ENCODE peak calls at places on chromosomes 4 and X, in ten cellular contexts. J is T follicular helper cell, R is lower lobe of right lung, G is substantia nigra, Z is SHP77, C is EH, W is left colon, M is NCI-H69, D is cardiac fibroblast, T is NCI-H226. X is an unnamed sample.

GRCh38 chr4:26298198-26298950 is 22.4 kb upstream of the RBPJ start:
- DNase-seq in G (no peak), C (peak), Z (no peak), R (no peak), W (no peak), T (no peak), D (peak), J (no peak), M (peak), X (no peak)

GRCh38 chrX:133294126-133294525 is 76.0 kb upstream of the TFDP3 start:
- DNase-seq in M (no peak), Z (no peak), W (no peak), R (no peak), D (no peak), T (no peak), C (peak), J (no peak), G (no peak), X (no peak)

GRCh38 chr4:7903686-7904085 is 36.0 kb downstream of the AFAP1 start:
- DNase-seq in Z (no peak), D (peak), J (no peak), T (no peak), W (no peak), R (no peak), G (no peak), M (peak), C (peak), X (no peak)

GRCh38 chrX:10922158-10922557 is 189.0 kb upstream of the HCCS start:
- DNase-seq in J (no peak), R (no peak), C (peak), M (no peak), T (peak), D (peak), W (no peak), G (no peak), Z (no peak), X (no peak)

GRCh38 chrX:115616943-115617563 is 56.1 kb downstream of the PLS3 start:
- DNase-seq in R (no peak), C (peak), D (peak), J (no peak), G (no peak), Z (no peak), T (peak), W (no peak), M (peak), X (no peak)

GRCh38 chrX:2318371-2318770 is 182.4 kb downstream of the DHRSX start:
- DNase-seq in D (no peak), T (no peak), G (no peak), C (no peak), J (no peak), R (no peak), M (no peak), Z (no peak), W (no peak), X (no peak)

GRCh38 chr4:87011340-87012034 is 76.7 kb downstream of the AFF1 start:
- DNase-seq in W (no peak), T (peak), G (no peak), C (peak), D (peak), Z (no peak), R (no peak), J (no peak), M (peak), X (no peak)

GRCh38 chr4:117093581-117093980 is 8.2 kb upstream of the TRAM1L1 start:
- DNase-seq in R (no peak), T (no peak), Z (no peak), J (no peak), C (peak), W (no peak), D (no peak), G (no peak), M (no peak), X (no peak)

GRCh38 chr4:25253072-25253447 is 19.2 kb downstream of the PI4K2B start:
- DNase-seq in C (peak), W (no peak), M (no peak), R (no peak), J (no peak), Z (no peak), T (no peak), D (peak), G (no peak), X (no peak)

GRCh38 chrX:120207009-120207610 is 43.5 kb upstream of the ZBTB33 start:
- DNase-seq in D (no peak), J (no peak), C (no peak), M (peak), Z (no peak), W (no peak), G (no peak), R (no peak), T (no peak), X (no peak)

GRCh38 chr4:61200195-61200990 is at the start of gene ADGRL3:
- DNase-seq in M (peak), G (peak), T (no peak), W (peak), D (peak), J (no peak), R (peak), Z (peak), C (peak), X (peak)

GRCh38 chrX:151754641-151755215 is 20.2 kb downstream of the CNGA2 start:
- DNase-seq in D (peak), Z (no peak), M (no peak), W (no peak), R (no peak), J (no peak), T (no peak), G (no peak), C (no peak), X (no peak)